ENCODE peak calls at places on chromosome 3, in four cellular contexts. One of them, this sample, is unnamed.

GRCh38 chr3:1693145-1693544 is 405.5 kb upstream of the CNTN4 start:
- DNase-seq in T-helper 17 cell: no peak
- DNase-seq in fibroblast of pulmonary artery: no peak
- DNase-seq in activated CD8-positive, alpha-beta memory T cell treated with anti-CD3 and anti-CD28 coated beads, Interleukin-2, amount 50 U/mL, for 48 hours: no peak
- DNase-seq in this sample: no peak

GRCh38 chr3:143206955-143207337 is 87.4 kb downstream of the CHST2 start:
- DNase-seq in T-helper 17 cell: no peak
- DNase-seq in fibroblast of pulmonary artery: no peak
- DNase-seq in activated CD8-positive, alpha-beta memory T cell treated with anti-CD3 and anti-CD28 coated beads, Interleukin-2, amount 50 U/mL, for 48 hours: no peak
- DNase-seq in this sample: no peak

GRCh38 chr3:49019941-49020334 is 1.6 kb upstream of the DALRD3 start:
- DNase-seq in T-helper 17 cell: no peak
- DNase-seq in fibroblast of pulmonary artery: no peak
- DNase-seq in activated CD8-positive, alpha-beta memory T cell treated with anti-CD3 and anti-CD28 coated beads, Interleukin-2, amount 50 U/mL, for 48 hours: no peak
- DNase-seq in this sample: no peak

GRCh38 chr3:116512281-116512680 is 67.0 kb upstream of the LSAMP start:
- DNase-seq in T-helper 17 cell: no peak
- DNase-seq in fibroblast of pulmonary artery: no peak
- DNase-seq in activated CD8-positive, alpha-beta memory T cell treated with anti-CD3 and anti-CD28 coated beads, Interleukin-2, amount 50 U/mL, for 48 hours: no peak
- DNase-seq in this sample: no peak

GRCh38 chr3:13598926-13599886 is 50.3 kb downstream of the FBLN2 start:
- DNase-seq in T-helper 17 cell: no peak
- DNase-seq in fibroblast of pulmonary artery: peak; percentile 38
- DNase-seq in activated CD8-positive, alpha-beta memory T cell treated with anti-CD3 and anti-CD28 coated beads, Interleukin-2, amount 50 U/mL, for 48 hours: no peak
- DNase-seq in this sample: no peak

GRCh38 chr3:46383946-46384330 is 13.2 kb downstream of the CCR5 start:
- DNase-seq in T-helper 17 cell: no peak
- DNase-seq in fibroblast of pulmonary artery: no peak
- DNase-seq in activated CD8-positive, alpha-beta memory T cell treated with anti-CD3 and anti-CD28 coated beads, Interleukin-2, amount 50 U/mL, for 48 hours: no peak
- DNase-seq in this sample: no peak

GRCh38 chr3:196517919-196518318 is 2.8 kb upstream of the SMCO1 start:
- DNase-seq in T-helper 17 cell: no peak
- DNase-seq in fibroblast of pulmonary artery: peak; percentile 44
- DNase-seq in activated CD8-positive, alpha-beta memory T cell treated with anti-CD3 and anti-CD28 coated beads, Interleukin-2, amount 50 U/mL, for 48 hours: no peak
- DNase-seq in this sample: no peak

GRCh38 chr3:134357914-134358811 is 16.1 kb downstream of the AMOTL2 start:
- DNase-seq in T-helper 17 cell: no peak
- DNase-seq in fibroblast of pulmonary artery: peak; percentile 95
- DNase-seq in activated CD8-positive, alpha-beta memory T cell treated with anti-CD3 and anti-CD28 coated beads, Interleukin-2, amount 50 U/mL, for 48 hours: no peak
- DNase-seq in this sample: peak; percentile 74

GRCh38 chr3:55267206-55267930 is 219.7 kb downstream of the WNT5A start:
- DNase-seq in T-helper 17 cell: no peak
- DNase-seq in fibroblast of pulmonary artery: no peak
- DNase-seq in activated CD8-positive, alpha-beta memory T cell treated with anti-CD3 and anti-CD28 coated beads, Interleukin-2, amount 50 U/mL, for 48 hours: no peak
- DNase-seq in this sample: no peak

GRCh38 chr3:166274996-166275395 is 437.8 kb upstream of the BCHE start:
- DNase-seq in T-helper 17 cell: no peak
- DNase-seq in fibroblast of pulmonary artery: no peak
- DNase-seq in activated CD8-positive, alpha-beta memory T cell treated with anti-CD3 and anti-CD28 coated beads, Interleukin-2, amount 50 U/mL, for 48 hours: no peak
- DNase-seq in this sample: no peak

GRCh38 chr3:141930801-141931200 is 54.4 kb downstream of the ATP1B3 start:
- DNase-seq in T-helper 17 cell: no peak
- DNase-seq in fibroblast of pulmonary artery: no peak
- DNase-seq in activated CD8-positive, alpha-beta memory T cell treated with anti-CD3 and anti-CD28 coated beads, Interleukin-2, amount 50 U/mL, for 48 hours: no peak
- DNase-seq in this sample: no peak

GRCh38 chr3:45153658-45154437 is 7.7 kb upstream of the CDCP1 start:
- DNase-seq in T-helper 17 cell: no peak
- DNase-seq in fibroblast of pulmonary artery: peak; percentile 69
- DNase-seq in activated CD8-positive, alpha-beta memory T cell treated with anti-CD3 and anti-CD28 coated beads, Interleukin-2, amount 50 U/mL, for 48 hours: no peak
- DNase-seq in this sample: no peak

GRCh38 chr3:107199962-107200465 is 177.2 kb upstream of the CCDC54 start:
- DNase-seq in T-helper 17 cell: no peak
- DNase-seq in fibroblast of pulmonary artery: no peak
- DNase-seq in activated CD8-positive, alpha-beta memory T cell treated with anti-CD3 and anti-CD28 coated beads, Interleukin-2, amount 50 U/mL, for 48 hours: no peak
- DNase-seq in this sample: no peak

GRCh38 chr3:183807329-183807728 is 18.0 kb downstream of the MAP6D1 start:
- DNase-seq in T-helper 17 cell: no peak
- DNase-seq in fibroblast of pulmonary artery: no peak
- DNase-seq in activated CD8-positive, alpha-beta memory T cell treated with anti-CD3 and anti-CD28 coated beads, Interleukin-2, amount 50 U/mL, for 48 hours: no peak
- DNase-seq in this sample: no peak

GRCh38 chr3:87309601-87310000 is 33.2 kb upstream of the POU1F1 start:
- DNase-seq in T-helper 17 cell: no peak
- DNase-seq in fibroblast of pulmonary artery: no peak
- DNase-seq in activated CD8-positive, alpha-beta memory T cell treated with anti-CD3 and anti-CD28 coated beads, Interleukin-2, amount 50 U/mL, for 48 hours: no peak
- DNase-seq in this sample: no peak

GRCh38 chr3:149000207-149000745 is 8.9 kb downstream of the GYG1 start:
- DNase-seq in T-helper 17 cell: no peak
- DNase-seq in fibroblast of pulmonary artery: peak; percentile 64
- DNase-seq in activated CD8-positive, alpha-beta memory T cell treated with anti-CD3 and anti-CD28 coated beads, Interleukin-2, amount 50 U/mL, for 48 hours: no peak
- DNase-seq in this sample: no peak

GRCh38 chr3:192929755-192930491 is 12.3 kb upstream of the MB21D2 start:
- DNase-seq in T-helper 17 cell: no peak
- DNase-seq in fibroblast of pulmonary artery: peak; percentile 31
- DNase-seq in activated CD8-positive, alpha-beta memory T cell treated with anti-CD3 and anti-CD28 coated beads, Interleukin-2, amount 50 U/mL, for 48 hours: no peak
- DNase-seq in this sample: no peak

GRCh38 chr3:123089611-123090301 is 22.9 kb downstream of the PDIA5 start:
- DNase-seq in T-helper 17 cell: no peak
- DNase-seq in fibroblast of pulmonary artery: no peak
- DNase-seq in activated CD8-positive, alpha-beta memory T cell treated with anti-CD3 and anti-CD28 coated beads, Interleukin-2, amount 50 U/mL, for 48 hours: no peak
- DNase-seq in this sample: no peak

GRCh38 chr3:110783541-110783940 is 288.1 kb upstream of the NECTIN3 start:
- DNase-seq in T-helper 17 cell: no peak
- DNase-seq in fibroblast of pulmonary artery: no peak
- DNase-seq in activated CD8-positive, alpha-beta memory T cell treated with anti-CD3 and anti-CD28 coated beads, Interleukin-2, amount 50 U/mL, for 48 hours: no peak
- DNase-seq in this sample: no peak

GRCh38 chr3:4587061-4587837 is 94.1 kb downstream of the ITPR1 start:
- DNase-seq in T-helper 17 cell: no peak
- DNase-seq in fibroblast of pulmonary artery: peak; percentile 30
- DNase-seq in activated CD8-positive, alpha-beta memory T cell treated with anti-CD3 and anti-CD28 coated beads, Interleukin-2, amount 50 U/mL, for 48 hours: peak; percentile 61
- DNase-seq in this sample: no peak

GRCh38 chr3:109224333-109224732 is 87.8 kb downstream of the C3orf85 start:
- DNase-seq in T-helper 17 cell: no peak
- DNase-seq in fibroblast of pulmonary artery: no peak
- DNase-seq in activated CD8-positive, alpha-beta memory T cell treated with anti-CD3 and anti-CD28 coated beads, Interleukin-2, amount 50 U/mL, for 48 hours: no peak
- DNase-seq in this sample: peak; percentile 52

GRCh38 chr3:4939276-4939675 is 40.0 kb upstream of the BHLHE40 start:
- DNase-seq in T-helper 17 cell: no peak
- DNase-seq in fibroblast of pulmonary artery: peak; percentile 18
- DNase-seq in activated CD8-positive, alpha-beta memory T cell treated with anti-CD3 and anti-CD28 coated beads, Interleukin-2, amount 50 U/mL, for 48 hours: no peak
- DNase-seq in this sample: no peak

GRCh38 chr3:24160424-24160823 is 215.3 kb downstream of the NR1D2 start:
- DNase-seq in T-helper 17 cell: no peak
- DNase-seq in fibroblast of pulmonary artery: peak; percentile 47
- DNase-seq in activated CD8-positive, alpha-beta memory T cell treated with anti-CD3 and anti-CD28 coated beads, Interleukin-2, amount 50 U/mL, for 48 hours: no peak
- DNase-seq in this sample: no peak

GRCh38 chr3:99625237-99625622 is 13.2 kb upstream of the COL8A1 start:
- DNase-seq in T-helper 17 cell: no peak
- DNase-seq in fibroblast of pulmonary artery: no peak
- DNase-seq in activated CD8-positive, alpha-beta memory T cell treated with anti-CD3 and anti-CD28 coated beads, Interleukin-2, amount 50 U/mL, for 48 hours: no peak
- DNase-seq in this sample: no peak

GRCh38 chr3:134543113-134543512 is 57.3 kb downstream of the CEP63 start:
- DNase-seq in T-helper 17 cell: no peak
- DNase-seq in fibroblast of pulmonary artery: peak; percentile 14
- DNase-seq in activated CD8-positive, alpha-beta memory T cell treated with anti-CD3 and anti-CD28 coated beads, Interleukin-2, amount 50 U/mL, for 48 hours: no peak
- DNase-seq in this sample: no peak

GRCh38 chr3:85476891-85477495 is 518.2 kb downstream of the CADM2 start:
- DNase-seq in T-helper 17 cell: no peak
- DNase-seq in fibroblast of pulmonary artery: no peak
- DNase-seq in activated CD8-positive, alpha-beta memory T cell treated with anti-CD3 and anti-CD28 coated beads, Interleukin-2, amount 50 U/mL, for 48 hours: no peak
- DNase-seq in this sample: no peak

GRCh38 chr3:106215047-106215446 is 346.2 kb upstream of the CBLB start:
- DNase-seq in T-helper 17 cell: no peak
- DNase-seq in fibroblast of pulmonary artery: no peak
- DNase-seq in activated CD8-positive, alpha-beta memory T cell treated with anti-CD3 and anti-CD28 coated beads, Interleukin-2, amount 50 U/mL, for 48 hours: no peak
- DNase-seq in this sample: no peak

GRCh38 chr3:105800320-105800719 is 68.5 kb downstream of the CBLB start:
- DNase-seq in T-helper 17 cell: no peak
- DNase-seq in fibroblast of pulmonary artery: no peak
- DNase-seq in activated CD8-positive, alpha-beta memory T cell treated with anti-CD3 and anti-CD28 coated beads, Interleukin-2, amount 50 U/mL, for 48 hours: no peak
- DNase-seq in this sample: no peak

GRCh38 chr3:184716652-184717607 is 5.1 kb upstream of the MAGEF1 start:
- DNase-seq in T-helper 17 cell: no peak
- DNase-seq in fibroblast of pulmonary artery: peak; percentile 57
- DNase-seq in activated CD8-positive, alpha-beta memory T cell treated with anti-CD3 and anti-CD28 coated beads, Interleukin-2, amount 50 U/mL, for 48 hours: no peak
- DNase-seq in this sample: peak; percentile 71